ENCODE peak calls at places on chromosomes 7 and 10, in seven cellular contexts. M is Peyer's patch; I is retinal pigment epithelial cell; G is CD8-positive, alpha-beta T cell; Z is colonic mucosa; W is GM10248; Y is tibial artery. O is an unnamed sample.

GRCh38 chr10:79285315-79286185 is 61.7 kb upstream of the PPIF start:
- DNase-seq in M (peak), I (no peak), G (no peak), Z (no peak), W (peak), Y (no peak), O (no peak)

GRCh38 chr10:43205681-43206390 is 61.0 kb downstream of the RASGEF1A start:
- DNase-seq in M (peak), I (no peak), G (no peak), Z (no peak), W (no peak), Y (peak), O (peak)

GRCh38 chr10:103669243-103669929 is 175.9 kb downstream of the NEURL1 start:
- DNase-seq in M (no peak), I (no peak), G (no peak), Z (no peak), W (no peak), Y (no peak), O (no peak)

GRCh38 chr7:51376420-51377092 is 59.9 kb upstream of the COBL start:
- DNase-seq in M (no peak), I (peak), G (no peak), Z (no peak), W (no peak), Y (no peak), O (no peak)

GRCh38 chr10:44911081-44911540 is at the start of gene TMEM72:
- DNase-seq in M (peak), I (no peak), G (no peak), Z (peak), W (no peak), Y (no peak), O (peak)

GRCh38 chr10:51879238-51879637 is 179.8 kb upstream of the CSTF2T start:
- DNase-seq in M (no peak), I (peak), G (no peak), Z (no peak), W (peak), Y (peak), O (no peak)

GRCh38 chr10:17673517-17674051 is 29.6 kb downstream of the STAM start:
- DNase-seq in M (no peak), I (peak), G (no peak), Z (no peak), W (no peak), Y (no peak), O (no peak)

GRCh38 chr10:50392966-50393718 is 141.8 kb upstream of the ASAH2 start:
- DNase-seq in M (no peak), I (no peak), G (no peak), Z (no peak), W (no peak), Y (no peak), O (no peak)

GRCh38 chr7:80047032-80047431 is 87.6 kb upstream of the GNAI1 start:
- DNase-seq in M (no peak), I (no peak), G (no peak), Z (no peak), W (no peak), Y (no peak), O (no peak)

GRCh38 chr10:12488626-12489025 is 139.3 kb downstream of the CAMK1D start:
- DNase-seq in M (no peak), I (no peak), G (no peak), Z (no peak), W (no peak), Y (no peak), O (no peak)

GRCh38 chr10:50480054-50481007 is 143.4 kb downstream of the SGMS1 start:
- DNase-seq in M (no peak), I (no peak), G (no peak), Z (no peak), W (no peak), Y (no peak), O (no peak)

DNA sequence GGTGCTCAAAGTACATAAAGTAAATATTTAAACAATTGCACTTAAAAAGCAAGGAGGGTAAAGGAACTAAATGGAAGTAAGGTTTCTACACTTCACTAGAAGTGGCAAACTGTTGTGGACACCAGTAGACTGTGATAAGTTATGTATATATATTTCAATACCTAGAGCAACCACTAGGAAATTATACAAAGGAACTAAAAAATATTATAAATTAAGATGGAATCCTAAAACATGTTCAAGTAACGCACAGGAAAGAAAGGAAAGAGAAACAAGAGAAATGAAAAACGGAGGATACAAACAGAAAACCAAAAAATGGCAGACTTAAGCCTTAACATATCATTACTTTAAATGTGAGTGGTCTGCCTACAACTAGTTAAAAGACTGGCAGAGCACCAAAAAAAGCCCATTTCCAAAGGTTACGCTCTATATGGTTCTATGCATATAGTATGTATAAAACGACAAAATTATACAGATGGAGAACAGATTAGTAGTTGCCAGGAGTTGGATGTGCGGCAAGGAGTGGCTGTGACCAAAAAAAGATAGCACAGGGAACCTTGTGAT is 19.0 kb downstream of the VPS41 start:
- DNase-seq in M (no peak), I (no peak), G (no peak), Z (no peak), W (no peak), Y (no peak), O (no peak)
- TF ChIP-seq CTCF in M (peak), I (peak), G (peak), Z (peak), W (no peak), Y (peak), O (peak)

GRCh38 chr7:113289140-113289740 is 170.9 kb upstream of the SMIM30 start:
- DNase-seq in M (no peak), I (peak), G (no peak), Z (no peak), W (peak), Y (no peak), O (no peak)
- TF ChIP-seq CTCF in M (peak), I (peak), G (no peak), Z (no peak), W (peak), Y (peak), O (peak)

GRCh38 chr7:97872025-97872669 is at the start of gene ASNS:
- DNase-seq in M (peak), I (peak), G (peak), Z (peak), W (peak), Y (peak), O (peak)
- TF ChIP-seq CTCF in M (no peak), I (no peak), G (no peak), Z (no peak), W (no peak), Y (no peak), O (no peak)

GRCh38 chr7:28364082-28364481 is 48.2 kb upstream of the CREB5 start:
- DNase-seq in M (no peak), I (no peak), G (no peak), Z (no peak), W (no peak), Y (no peak), O (no peak)
- TF ChIP-seq CTCF in M (peak), I (peak), G (no peak), Z (no peak), W (no peak), Y (no peak), O (peak)

DNA sequence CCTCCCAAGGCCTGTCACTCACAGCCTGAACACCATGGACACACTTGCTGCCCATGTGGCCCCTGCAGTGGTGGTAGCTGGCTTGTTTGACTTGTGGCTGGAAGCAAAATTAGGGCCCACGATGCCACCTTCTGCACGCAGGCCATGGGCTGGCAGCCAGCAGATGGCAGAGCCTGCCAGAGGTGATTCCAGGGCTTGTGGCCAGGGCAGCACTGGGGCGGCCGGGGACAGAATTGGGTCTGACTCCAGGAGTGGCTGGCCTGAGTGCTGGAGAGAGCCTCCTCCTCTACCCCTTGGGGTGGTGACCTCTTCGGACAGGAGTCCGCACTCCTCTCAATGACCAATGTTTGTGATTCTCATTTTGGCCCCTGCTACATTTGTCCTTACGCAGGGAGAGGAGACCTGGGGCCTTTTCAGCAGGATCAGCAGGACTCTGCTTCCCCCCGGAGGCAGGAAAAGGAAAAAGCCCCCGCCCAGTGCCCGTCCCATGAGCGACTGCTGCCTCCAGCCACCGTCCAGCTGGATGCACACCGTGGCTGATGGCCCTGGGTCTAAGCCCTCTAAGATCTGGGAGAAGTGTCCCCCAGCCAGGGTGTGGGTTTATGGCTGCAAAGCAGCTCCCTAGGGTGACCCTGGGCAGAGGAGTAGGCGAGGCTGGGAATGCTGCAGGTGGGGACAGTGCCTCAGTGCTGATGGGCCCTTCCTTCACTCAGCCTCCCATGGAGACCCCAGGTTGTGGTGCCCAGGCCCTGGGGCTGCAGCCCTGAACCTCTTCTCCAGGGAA is 26.5 kb downstream of the DNAJB12 start:
- DNase-seq in M (peak), I (no peak), G (no peak), Z (peak), W (no peak), Y (peak), O (no peak)
- TF ChIP-seq CTCF in M (peak), I (peak), G (no peak), Z (peak), W (peak), Y (peak), O (peak)

GRCh38 chr7:44964831-44965440 is 13.9 kb downstream of the MYO1G start:
- DNase-seq in M (no peak), I (no peak), G (no peak), Z (no peak), W (no peak), Y (peak), O (no peak)
- TF ChIP-seq CTCF in M (no peak), I (no peak), G (no peak), Z (no peak), W (no peak), Y (no peak), O (no peak)

GRCh38 chr7:40758590-40758989 is 623.8 kb downstream of the SUGCT start:
- DNase-seq in M (no peak), I (no peak), G (no peak), Z (no peak), W (no peak), Y (no peak), O (no peak)

GRCh38 chr7:40760997-40761396 is 626.2 kb downstream of the SUGCT start:
- DNase-seq in M (no peak), I (no peak), G (no peak), Z (no peak), W (no peak), Y (no peak), O (no peak)

GRCh38 chr7:40763319-40764287 is 628.8 kb downstream of the SUGCT start:
- DNase-seq in M (no peak), I (no peak), G (no peak), Z (no peak), W (no peak), Y (no peak), O (no peak)

GRCh38 chr7:40760293-40760964 is 625.6 kb downstream of the SUGCT start:
- DNase-seq in M (no peak), I (no peak), G (no peak), Z (no peak), W (no peak), Y (no peak), O (no peak)

DNA sequence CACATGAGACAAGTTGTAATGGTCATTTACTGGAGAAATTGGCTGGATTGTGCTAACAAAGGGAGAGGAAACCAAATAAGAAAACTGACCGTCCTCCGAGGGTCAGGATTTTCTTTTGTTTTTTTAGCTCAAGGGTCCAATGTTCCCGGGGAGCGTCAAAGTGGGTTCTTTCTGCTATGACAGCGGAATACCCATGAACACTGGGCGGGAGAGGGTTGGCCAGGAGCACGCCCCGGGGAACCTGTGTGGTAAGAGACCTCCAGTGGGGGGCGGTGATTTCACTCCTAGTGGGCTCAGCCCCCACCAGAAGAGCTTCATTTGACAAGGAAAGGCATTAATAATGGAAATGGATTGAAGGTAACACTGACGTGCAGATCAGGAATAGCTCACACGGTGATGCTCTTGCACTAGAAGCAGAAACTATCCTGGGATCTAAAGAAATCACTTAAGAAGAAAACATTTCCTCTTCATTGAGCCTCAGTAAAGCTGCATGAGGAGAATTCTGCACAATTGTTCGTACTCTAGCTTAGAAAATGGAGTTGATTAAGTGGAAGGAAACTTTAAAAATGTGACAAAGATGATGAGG is 627.0 kb downstream of the SUGCT start:
- DNase-seq in M (no peak), I (no peak), G (no peak), Z (no peak), W (no peak), Y (no peak), O (no peak)
- TF ChIP-seq CTCF in M (no peak), I (peak), G (no peak), Z (no peak), W (no peak), Y (no peak), O (no peak)

O was measured in progenitor cell of endocrine pancreas.